ENCODE peak calls at places on chromosomes 1 and 21, in eight cellular contexts. One of them, this sample, is unnamed.

GRCh38 chr1:3787347-3787710 is 9.0 kb downstream of the LRRC47 start:
- DNase-seq in esophagus muscularis mucosa: no peak
- DNase-seq in aorta: no peak
- DNase-seq in mesenchymal stem cell: no peak
- DNase-seq in left ventricle myocardium inferior: no peak
- DNase-seq in suprapubic skin: peak; percentile 53
- DNase-seq in cardiac muscle cell: no peak
- DNase-seq in fibroblast of lung: no peak
- DNase-seq in this sample: no peak

GRCh38 chr1:42931108-42931539 is 27.5 kb downstream of the SLC2A1 start:
- DNase-seq in esophagus muscularis mucosa: no peak
- DNase-seq in aorta: no peak
- DNase-seq in mesenchymal stem cell: peak; percentile 56
- DNase-seq in left ventricle myocardium inferior: no peak
- DNase-seq in suprapubic skin: peak; percentile 66
- DNase-seq in cardiac muscle cell: peak; percentile 50
- DNase-seq in fibroblast of lung: peak; percentile 57
- DNase-seq in this sample: no peak

GRCh38 chr21:26842300-26842699 is 2.9 kb downstream of the ADAMTS1 start:
- DNase-seq in esophagus muscularis mucosa: no peak
- DNase-seq in aorta: no peak
- DNase-seq in mesenchymal stem cell: peak; percentile 48
- DNase-seq in left ventricle myocardium inferior: no peak
- DNase-seq in suprapubic skin: no peak
- DNase-seq in cardiac muscle cell: no peak
- DNase-seq in fibroblast of lung: peak; percentile 61
- DNase-seq in this sample: no peak

GRCh38 chr1:46487818-46488218 is 1.8 kb upstream of the DMBX1 start:
- DNase-seq in esophagus muscularis mucosa: no peak
- DNase-seq in aorta: no peak
- DNase-seq in mesenchymal stem cell: no peak
- DNase-seq in left ventricle myocardium inferior: no peak
- DNase-seq in suprapubic skin: no peak
- DNase-seq in cardiac muscle cell: peak; percentile 42
- DNase-seq in fibroblast of lung: no peak
- DNase-seq in this sample: peak; percentile 9

GRCh38 chr1:229430761-229431269 is 3.1 kb downstream of the ACTA1 start:
- DNase-seq in esophagus muscularis mucosa: no peak
- DNase-seq in aorta: peak; percentile 88
- DNase-seq in mesenchymal stem cell: peak; percentile 51
- DNase-seq in left ventricle myocardium inferior: peak; percentile 69
- DNase-seq in suprapubic skin: no peak
- DNase-seq in cardiac muscle cell: peak; percentile 90
- DNase-seq in fibroblast of lung: peak; percentile 52
- DNase-seq in this sample: peak; percentile 78

GRCh38 chr1:180926164-180926981 is 13.7 kb downstream of the KIAA1614 start:
- DNase-seq in esophagus muscularis mucosa: no peak
- DNase-seq in aorta: no peak
- DNase-seq in mesenchymal stem cell: peak; percentile 26
- DNase-seq in left ventricle myocardium inferior: peak; percentile 77
- DNase-seq in suprapubic skin: no peak
- DNase-seq in cardiac muscle cell: peak; percentile 68
- DNase-seq in fibroblast of lung: peak; percentile 66
- DNase-seq in this sample: peak; percentile 92

GRCh38 chr1:87869563-87869962 is 540.9 kb downstream of the LMO4 start:
- DNase-seq in esophagus muscularis mucosa: no peak
- DNase-seq in aorta: no peak
- DNase-seq in mesenchymal stem cell: peak; percentile 74
- DNase-seq in left ventricle myocardium inferior: no peak
- DNase-seq in suprapubic skin: no peak
- DNase-seq in cardiac muscle cell: no peak
- DNase-seq in fibroblast of lung: peak; percentile 68
- DNase-seq in this sample: no peak

GRCh38 chr1:31798086-31798432 is 17.8 kb downstream of the SPOCD1 start:
- DNase-seq in esophagus muscularis mucosa: no peak
- DNase-seq in aorta: no peak
- DNase-seq in mesenchymal stem cell: no peak
- DNase-seq in left ventricle myocardium inferior: no peak
- DNase-seq in suprapubic skin: peak; percentile 68
- DNase-seq in cardiac muscle cell: no peak
- DNase-seq in fibroblast of lung: no peak
- DNase-seq in this sample: no peak

GRCh38 chr1:25586181-25586588 is 30.4 kb upstream of the MAN1C1 start:
- DNase-seq in esophagus muscularis mucosa: no peak
- DNase-seq in aorta: peak; percentile 58
- DNase-seq in mesenchymal stem cell: no peak
- DNase-seq in left ventricle myocardium inferior: no peak
- DNase-seq in suprapubic skin: no peak
- DNase-seq in cardiac muscle cell: peak; percentile 49
- DNase-seq in fibroblast of lung: no peak
- DNase-seq in this sample: no peak

GRCh38 chr1:167551359-167551758 is 2.2 kb downstream of the CREG1 start:
- DNase-seq in esophagus muscularis mucosa: no peak
- DNase-seq in aorta: no peak
- DNase-seq in mesenchymal stem cell: no peak
- DNase-seq in left ventricle myocardium inferior: no peak
- DNase-seq in suprapubic skin: no peak
- DNase-seq in cardiac muscle cell: no peak
- DNase-seq in fibroblast of lung: no peak
- DNase-seq in this sample: no peak

GRCh38 chr1:236800002-236800620 is 5.0 kb downstream of the MTR start:
- DNase-seq in esophagus muscularis mucosa: no peak
- DNase-seq in aorta: no peak
- DNase-seq in mesenchymal stem cell: no peak
- DNase-seq in left ventricle myocardium inferior: no peak
- DNase-seq in suprapubic skin: no peak
- DNase-seq in cardiac muscle cell: no peak
- DNase-seq in fibroblast of lung: no peak
- DNase-seq in this sample: no peak

GRCh38 chr1:148290881-148291280 is 138.8 kb upstream of the NBPF11 start:
- DNase-seq in esophagus muscularis mucosa: no peak
- DNase-seq in aorta: no peak
- DNase-seq in mesenchymal stem cell: no peak
- DNase-seq in left ventricle myocardium inferior: no peak
- DNase-seq in suprapubic skin: no peak
- DNase-seq in cardiac muscle cell: no peak
- DNase-seq in fibroblast of lung: no peak
- DNase-seq in this sample: no peak

GRCh38 chr1:70084314-70084915 is 121.0 kb downstream of the LRRC40 start:
- DNase-seq in esophagus muscularis mucosa: no peak
- DNase-seq in aorta: no peak
- DNase-seq in mesenchymal stem cell: no peak
- DNase-seq in left ventricle myocardium inferior: no peak
- DNase-seq in suprapubic skin: no peak
- DNase-seq in cardiac muscle cell: no peak
- DNase-seq in fibroblast of lung: peak; percentile 62
- DNase-seq in this sample: no peak

GRCh38 chr1:8347635-8348034 is 29.7 kb downstream of the SLC45A1 start:
- DNase-seq in esophagus muscularis mucosa: no peak
- DNase-seq in aorta: no peak
- DNase-seq in mesenchymal stem cell: no peak
- DNase-seq in left ventricle myocardium inferior: no peak
- DNase-seq in suprapubic skin: no peak
- DNase-seq in cardiac muscle cell: no peak
- DNase-seq in fibroblast of lung: no peak
- DNase-seq in this sample: no peak

GRCh38 chr1:202656057-202656456 is 54.2 kb downstream of the SYT2 start:
- DNase-seq in esophagus muscularis mucosa: no peak
- DNase-seq in aorta: no peak
- DNase-seq in mesenchymal stem cell: peak; percentile 11
- DNase-seq in left ventricle myocardium inferior: no peak
- DNase-seq in suprapubic skin: no peak
- DNase-seq in cardiac muscle cell: peak; percentile 58
- DNase-seq in fibroblast of lung: peak; percentile 15
- DNase-seq in this sample: no peak

GRCh38 chr1:202662081-202662480 is 48.2 kb downstream of the SYT2 start:
- DNase-seq in esophagus muscularis mucosa: no peak
- DNase-seq in aorta: no peak
- DNase-seq in mesenchymal stem cell: no peak
- DNase-seq in left ventricle myocardium inferior: no peak
- DNase-seq in suprapubic skin: no peak
- DNase-seq in cardiac muscle cell: no peak
- DNase-seq in fibroblast of lung: no peak
- DNase-seq in this sample: no peak

GRCh38 chr1:204544321-204544720 is 28.1 kb downstream of the MDM4 start:
- DNase-seq in esophagus muscularis mucosa: no peak
- DNase-seq in aorta: no peak
- DNase-seq in mesenchymal stem cell: no peak
- DNase-seq in left ventricle myocardium inferior: no peak
- DNase-seq in suprapubic skin: no peak
- DNase-seq in cardiac muscle cell: no peak
- DNase-seq in fibroblast of lung: peak; percentile 34
- DNase-seq in this sample: no peak

GRCh38 chr1:202967684-202968281 is 726 bp upstream of the CYB5R1 start:
- DNase-seq in esophagus muscularis mucosa: no peak
- DNase-seq in aorta: no peak
- DNase-seq in mesenchymal stem cell: no peak
- DNase-seq in left ventricle myocardium inferior: no peak
- DNase-seq in suprapubic skin: no peak
- DNase-seq in cardiac muscle cell: no peak
- DNase-seq in fibroblast of lung: no peak
- DNase-seq in this sample: no peak

GRCh38 chr1:1429671-1430073 is 5.8 kb upstream of the VWA1 start:
- DNase-seq in esophagus muscularis mucosa: no peak
- DNase-seq in aorta: no peak
- DNase-seq in mesenchymal stem cell: peak; percentile 73
- DNase-seq in left ventricle myocardium inferior: no peak
- DNase-seq in suprapubic skin: no peak
- DNase-seq in cardiac muscle cell: no peak
- DNase-seq in fibroblast of lung: peak; percentile 41
- DNase-seq in this sample: peak; percentile 54

DNA sequence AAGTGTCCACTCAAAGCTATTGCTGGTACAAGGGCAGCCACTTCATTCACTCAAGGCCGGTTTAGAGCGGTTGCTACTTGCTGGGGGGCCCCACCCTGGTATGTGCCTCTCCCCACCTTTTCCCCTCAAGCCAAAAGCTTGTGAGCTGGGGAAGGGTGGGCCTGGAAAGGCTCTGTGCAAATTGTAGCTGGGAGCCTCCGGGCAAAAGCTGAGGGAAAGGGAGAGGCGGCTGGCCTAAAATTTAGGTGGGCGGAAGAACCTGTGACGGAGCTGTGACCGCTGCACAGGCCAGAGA is 306 bp upstream of the SH3D21 start:
- DNase-seq in esophagus muscularis mucosa: no peak
- DNase-seq in aorta: no peak
- DNase-seq in mesenchymal stem cell: no peak
- DNase-seq in left ventricle myocardium inferior: no peak
- DNase-seq in suprapubic skin: no peak
- DNase-seq in cardiac muscle cell: no peak
- DNase-seq in fibroblast of lung: no peak
- DNase-seq in this sample: no peak
- H3K4me3 ChIP-seq in esophagus muscularis mucosa: peak overlapping the region; percentile 69
- H3K4me3 ChIP-seq in aorta: no peak overlapping the region
- H3K4me3 ChIP-seq in mesenchymal stem cell: no peak overlapping the region
- H3K4me3 ChIP-seq in left ventricle myocardium inferior: peak overlapping the region; percentile 81
- H3K4me3 ChIP-seq in suprapubic skin: peak overlapping the region; percentile 69
- H3K4me3 ChIP-seq in cardiac muscle cell: peak overlapping the region; percentile 52
- H3K4me3 ChIP-seq in fibroblast of lung: no peak overlapping the region
- H3K4me3 ChIP-seq in this sample: no peak overlapping the region

GRCh38 chr1:52645261-52645660 is 12.3 kb downstream of the SHISAL2A start:
- DNase-seq in esophagus muscularis mucosa: no peak
- DNase-seq in aorta: no peak
- DNase-seq in mesenchymal stem cell: no peak
- DNase-seq in left ventricle myocardium inferior: no peak
- DNase-seq in suprapubic skin: peak; percentile 72
- DNase-seq in cardiac muscle cell: no peak
- DNase-seq in fibroblast of lung: no peak
- DNase-seq in this sample: no peak
- H3K4me1 ChIP-seq in esophagus muscularis mucosa: no peaks in the 10 kb centered on the region
- H3K4me1 ChIP-seq in aorta: no peaks in the 10 kb centered on the region
- H3K4me1 ChIP-seq in mesenchymal stem cell: no peaks in the 10 kb centered on the region
- H3K4me1 ChIP-seq in left ventricle myocardium inferior: no peaks in the 10 kb centered on the region
- H3K4me1 ChIP-seq in suprapubic skin: no peaks in the 10 kb centered on the region
- H3K4me1 ChIP-seq in cardiac muscle cell: no peaks in the 10 kb centered on the region
- H3K4me1 ChIP-seq in fibroblast of lung: no peaks in the 10 kb centered on the region
- H3K4me1 ChIP-seq in this sample: no peaks in the 10 kb centered on the region

DNA sequence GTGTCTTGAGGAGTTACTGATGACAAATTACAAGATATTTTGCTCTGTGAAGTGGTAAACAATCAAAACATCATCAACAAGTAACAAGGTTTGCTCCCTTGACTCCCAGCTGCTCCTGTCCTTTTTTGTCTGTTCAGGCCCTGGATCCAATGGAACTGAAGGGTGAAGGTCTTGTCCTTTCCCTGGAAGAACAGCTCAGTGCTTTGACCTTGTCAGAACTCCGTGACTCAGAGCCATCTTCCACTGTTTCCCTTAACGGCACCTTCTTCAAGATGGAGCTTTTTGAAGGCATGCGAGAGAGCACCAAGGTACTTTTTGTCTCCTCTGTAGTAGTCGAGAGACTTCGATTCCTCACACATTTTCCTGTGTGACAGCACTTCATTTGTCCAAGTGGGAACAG is 29.0 kb downstream of the TRIM45 start:
- DNase-seq in esophagus muscularis mucosa: no peak
- DNase-seq in aorta: no peak
- DNase-seq in mesenchymal stem cell: no peak
- DNase-seq in left ventricle myocardium inferior: no peak
- DNase-seq in suprapubic skin: no peak
- DNase-seq in cardiac muscle cell: peak; percentile 15
- DNase-seq in fibroblast of lung: no peak
- DNase-seq in this sample: no peak
- H3K27ac ChIP-seq in esophagus muscularis mucosa: peak overlapping the region; percentile 60
- H3K27ac ChIP-seq in aorta: peak overlapping the region; percentile 34
- H3K27ac ChIP-seq in mesenchymal stem cell: peak overlapping the region; percentile 78
- H3K27ac ChIP-seq in left ventricle myocardium inferior: peak overlapping the region; percentile 36
- H3K27ac ChIP-seq in suprapubic skin: peak overlapping the region; percentile 7
- H3K27ac ChIP-seq in cardiac muscle cell: peak overlapping the region; percentile 86
- H3K27ac ChIP-seq in fibroblast of lung: peak overlapping the region; percentile 71
- H3K27ac ChIP-seq in this sample: peak overlapping the region; percentile 9

GRCh38 chr1:39955547-39956539 is 898 bp downstream of the MFSD2A start:
- DNase-seq in esophagus muscularis mucosa: no peak
- DNase-seq in aorta: peak; percentile 79
- DNase-seq in mesenchymal stem cell: peak; percentile 48
- DNase-seq in left ventricle myocardium inferior: no peak
- DNase-seq in suprapubic skin: no peak
- DNase-seq in cardiac muscle cell: peak; percentile 44
- DNase-seq in fibroblast of lung: peak; percentile 42
- DNase-seq in this sample: no peak

GRCh38 chr1:39959651-39960333 is 4.8 kb downstream of the MFSD2A start:
- DNase-seq in esophagus muscularis mucosa: no peak
- DNase-seq in aorta: no peak
- DNase-seq in mesenchymal stem cell: no peak
- DNase-seq in left ventricle myocardium inferior: no peak
- DNase-seq in suprapubic skin: no peak
- DNase-seq in cardiac muscle cell: no peak
- DNase-seq in fibroblast of lung: no peak
- DNase-seq in this sample: no peak

GRCh38 chr1:39957299-39958020 is 2.5 kb downstream of the MFSD2A start:
- DNase-seq in esophagus muscularis mucosa: no peak
- DNase-seq in aorta: no peak
- DNase-seq in mesenchymal stem cell: no peak
- DNase-seq in left ventricle myocardium inferior: no peak
- DNase-seq in suprapubic skin: no peak
- DNase-seq in cardiac muscle cell: no peak
- DNase-seq in fibroblast of lung: no peak
- DNase-seq in this sample: no peak

GRCh38 chr1:39960461-39960958 is 5.6 kb downstream of the MFSD2A start:
- DNase-seq in esophagus muscularis mucosa: no peak
- DNase-seq in aorta: no peak
- DNase-seq in mesenchymal stem cell: no peak
- DNase-seq in left ventricle myocardium inferior: peak; percentile 27
- DNase-seq in suprapubic skin: no peak
- DNase-seq in cardiac muscle cell: no peak
- DNase-seq in fibroblast of lung: no peak
- DNase-seq in this sample: peak; percentile 68

GRCh38 chr1:39958801-39959200 is 3.9 kb downstream of the MFSD2A start:
- DNase-seq in esophagus muscularis mucosa: no peak
- DNase-seq in aorta: no peak
- DNase-seq in mesenchymal stem cell: no peak
- DNase-seq in left ventricle myocardium inferior: no peak
- DNase-seq in suprapubic skin: no peak
- DNase-seq in cardiac muscle cell: no peak
- DNase-seq in fibroblast of lung: no peak
- DNase-seq in this sample: no peak
- H3K4me3 ChIP-seq in esophagus muscularis mucosa: no peak overlapping the region
- H3K4me3 ChIP-seq in aorta: no peak overlapping the region
- H3K4me3 ChIP-seq in mesenchymal stem cell: no peak overlapping the region
- H3K4me3 ChIP-seq in left ventricle myocardium inferior: no peak overlapping the region
- H3K4me3 ChIP-seq in suprapubic skin: no peak overlapping the region
- H3K4me3 ChIP-seq in cardiac muscle cell: no peak overlapping the region
- H3K4me3 ChIP-seq in fibroblast of lung: no peak overlapping the region
- H3K4me3 ChIP-seq in this sample: no peak overlapping the region

This sample was measured in right cardiac atrium.